ENCODE peak calls at places on chromosomes 16 and 17, in five cellular contexts. S is Peyer's patch, G is PC-9, H is lower lobe of right lung, E is right lobe of liver. B is an unnamed sample.

GRCh38 chr16:4505356-4506153 is 29.4 kb downstream of the HMOX2 start:
- DNase-seq in E (peak; percentile 41), G (no peak), H (peak; percentile 80), S (no peak), B (peak; percentile 92)

GRCh38 chr16:72680732-72681131 is 367.2 kb downstream of the ZFHX3 start:
- DNase-seq in G (no peak), S (no peak), H (no peak), E (no peak), B (no peak)

GRCh38 chr17:39929657-39930407 is 2.3 kb downstream of the LRRC3C start:
- DNase-seq in E (no peak), S (no peak), H (no peak), G (peak; percentile 29), B (no peak)

GRCh38 chr17:44146375-44147346 is 4.9 kb downstream of the HROB start:
- DNase-seq in H (no peak), E (no peak), S (no peak), G (no peak), B (no peak)

GRCh38 chr16:25922438-25922837 is 230.7 kb downstream of the HS3ST4 start:
- DNase-seq in E (no peak), G (no peak), H (no peak), S (no peak), B (no peak)

GRCh38 chr17:56083475-56083874 is 69.8 kb upstream of the ANKFN1 start:
- DNase-seq in S (no peak), G (no peak), E (no peak), H (no peak), B (no peak)

GRCh38 chr16:56643080-56643778 is 4.8 kb downstream of the MT1A start:
- DNase-seq in H (peak; percentile 87), S (peak; percentile 92), E (peak; percentile 90), G (peak; percentile 79), B (peak; percentile 62)

GRCh38 chr16:89409161-89409711 is 81.1 kb downstream of the ANKRD11 start:
- DNase-seq in E (no peak), H (no peak), S (no peak), G (no peak), B (peak; percentile 84)

GRCh38 chr16:56424404-56424765 is 960 bp downstream of the AMFR start:
- DNase-seq in E (no peak), S (no peak), G (no peak), H (no peak), B (no peak)

GRCh38 chr16:11666108-11667055 is 1.9 kb upstream of the SNN start:
- DNase-seq in H (no peak), E (no peak), G (no peak), S (no peak), B (no peak)
- H3K27ac ChIP-seq in H (no peak overlapping the region), E (no peak overlapping the region), G (no peak overlapping the region), S (no peak overlapping the region), B (no peak overlapping the region)

DNA sequence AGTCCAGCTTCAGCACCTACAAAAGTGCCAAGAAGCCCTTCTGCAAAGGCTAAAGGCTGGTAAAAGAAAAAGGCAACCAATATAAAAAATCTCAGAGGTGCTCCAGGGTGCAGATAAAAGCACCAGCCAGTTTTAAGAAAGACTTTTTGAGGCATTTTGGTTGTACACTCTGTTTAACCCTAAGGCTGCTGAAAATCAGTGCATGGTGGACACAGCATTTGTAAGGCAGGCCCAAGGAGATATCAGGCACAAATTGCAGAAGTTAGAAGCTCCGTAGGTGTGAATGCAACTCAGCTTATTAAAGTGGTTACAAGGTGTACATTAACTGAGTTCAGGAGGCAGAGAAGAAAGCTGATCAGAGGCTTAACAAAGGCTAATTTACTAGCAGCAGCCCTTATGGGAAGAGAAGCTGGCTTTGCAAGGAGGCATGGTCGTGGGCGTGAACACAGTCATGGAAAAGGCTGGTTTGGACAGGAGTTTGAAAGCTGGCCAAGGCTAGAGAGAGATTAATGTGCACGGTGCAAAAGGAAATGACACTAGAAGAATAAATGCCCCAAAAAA is 21.1 kb downstream of the ACSM1 start:
- DNase-seq in E (no peak), G (peak; percentile 3), S (no peak), H (no peak), B (no peak)
- H3K27ac ChIP-seq in E (peak overlapping the region; percentile 30), G (peak overlapping the region; percentile 45), S (peak overlapping the region; percentile 65), H (peak overlapping the region; percentile 65), B (no peak overlapping the region)

GRCh38 chr17:29241015-29241963 is 5.4 kb upstream of the CRYBA1 start:
- DNase-seq in G (peak; percentile 73), S (no peak), E (peak; percentile 55), H (no peak), B (no peak)
- H3K27ac ChIP-seq in G (peak overlapping the region; percentile 73), S (no peak overlapping the region), E (no peak overlapping the region), H (no peak overlapping the region), B (no peak overlapping the region)

GRCh38 chr17:10792156-10792555 is 11.7 kb downstream of the TMEM238L start:
- DNase-seq in G (peak; percentile 27), H (no peak), S (peak; percentile 65), E (no peak), B (no peak)

GRCh38 chr17:10787306-10788020 is 16.4 kb downstream of the TMEM238L start:
- DNase-seq in E (no peak), G (no peak), S (no peak), H (no peak), B (no peak)

GRCh38 chr17:10793256-10793655 is 10.6 kb downstream of the TMEM238L start:
- DNase-seq in S (no peak), G (no peak), H (no peak), E (no peak), B (no peak)

GRCh38 chr17:10790491-10791401 is 13.2 kb downstream of the TMEM238L start:
- DNase-seq in E (no peak), H (no peak), S (no peak), G (no peak), B (no peak)

DNA sequence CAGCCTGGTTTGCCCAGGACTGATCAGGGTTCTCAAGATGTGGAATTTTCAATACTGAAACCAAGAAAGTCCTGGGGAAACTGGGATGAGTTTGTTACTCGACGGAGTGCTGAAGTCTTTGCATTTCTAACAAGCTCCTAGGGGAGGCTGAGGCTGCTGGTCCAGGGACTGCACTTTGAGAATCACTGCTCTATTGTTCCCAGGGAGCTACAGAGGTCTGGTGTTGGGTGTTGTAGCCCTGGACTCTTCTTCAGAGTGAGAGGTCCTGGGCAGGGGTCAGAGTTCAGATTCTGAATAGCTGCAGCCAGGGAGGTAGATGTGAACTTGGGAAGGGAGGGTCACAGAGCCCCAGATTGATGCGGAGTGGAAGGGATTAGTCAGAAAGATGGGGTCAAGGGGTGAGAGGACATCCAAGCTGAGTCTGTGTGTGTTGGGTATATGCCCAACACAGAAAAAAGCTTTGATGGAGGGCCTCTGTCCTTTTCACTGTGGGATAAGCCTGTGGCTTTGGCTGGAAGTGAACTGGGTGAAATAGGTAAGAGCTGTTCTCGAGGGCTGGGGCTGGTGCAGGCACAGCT is 14.1 kb downstream of the TMEM238L start:
- DNase-seq in H (no peak), G (no peak), S (no peak), E (peak; percentile 27), B (no peak)
- H3K27ac ChIP-seq in H (no peak overlapping the region), G (no peak overlapping the region), S (no peak overlapping the region), E (no peak overlapping the region), B (no peak overlapping the region)

GRCh38 chr17:20313306-20313705 is 154.0 kb downstream of the LGALS9B start:
- DNase-seq in H (no peak), S (no peak), G (no peak), E (no peak), B (no peak)

GRCh38 chr17:20313891-20314290 is 153.4 kb downstream of the LGALS9B start:
- DNase-seq in G (no peak), H (no peak), E (no peak), S (no peak), B (no peak)

GRCh38 chr17:20315821-20316220 is 151.5 kb downstream of the LGALS9B start:
- DNase-seq in E (no peak), S (no peak), H (no peak), G (no peak), B (no peak)

GRCh38 chr17:20315321-20315720 is 152.0 kb downstream of the LGALS9B start:
- DNase-seq in G (no peak), S (no peak), E (no peak), H (no peak), B (no peak)

GRCh38 chr17:20314834-20315233 is 152.5 kb downstream of the LGALS9B start:
- DNase-seq in G (no peak), E (no peak), H (no peak), S (no peak), B (no peak)
- H3K27ac ChIP-seq in G (no peak overlapping the region), E (no peak overlapping the region), H (no peak overlapping the region), S (no peak overlapping the region), B (no peak overlapping the region)

DNA sequence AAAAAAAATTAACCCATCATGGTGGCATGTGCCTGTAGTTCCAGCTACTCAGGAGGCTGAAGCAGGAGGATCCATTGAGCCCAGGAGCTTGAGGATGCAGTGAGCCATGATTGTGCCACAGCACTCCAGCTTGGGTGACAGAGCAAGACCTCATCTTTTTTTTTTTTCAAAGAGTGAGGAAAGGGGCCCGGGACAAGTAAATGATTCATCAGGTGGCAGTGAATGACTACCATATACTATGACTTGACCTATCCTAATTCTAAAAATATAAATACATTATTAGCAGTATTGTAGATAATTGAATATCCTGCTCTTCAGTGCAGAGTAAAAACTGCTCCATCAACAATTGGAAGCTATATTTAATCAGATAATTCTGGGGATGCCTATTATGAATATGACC is 55.3 kb downstream of the CLUH start:
- DNase-seq in S (no peak), H (no peak), G (no peak), E (no peak), B (no peak)
- H3K27ac ChIP-seq in S (no peak overlapping the region), H (no peak overlapping the region), G (no peak overlapping the region), E (no peak overlapping the region), B (no peak overlapping the region)

B was measured in CD4-positive, alpha-beta T cell.